ENCODE peak calls at places on chromosomes 1 and 21, in eight cellular contexts. C is HFFc6; K is nephron progenitor cell; Z is left ventricle myocardium inferior; M is hepatocyte; L is OCI-LY7; J is activated CD8-positive, alpha-beta T cell treated with anti-CD3 and anti-CD28 coated beads for 36 hours; B is H1. H is an unnamed sample.

GRCh38 chr21:45011426-45011825 is 63.0 kb upstream of the ADARB1 start:
- DNase-seq in C (no peak), K (no peak), Z (no peak), M (no peak), L (no peak), J (no peak), B (no peak), H (no peak)

GRCh38 chr1:37031419-37031818 is 2.9 kb downstream of the GRIK3 start:
- DNase-seq in C (no peak), K (no peak), Z (no peak), M (no peak), L (no peak), J (no peak), B (no peak), H (no peak)

GRCh38 chr1:63701187-63701586 is 72.6 kb upstream of the ROR1 start:
- DNase-seq in C (no peak), K (no peak), Z (peak; percentile 35), M (peak; percentile 34), L (no peak), J (no peak), B (no peak), H (no peak)

GRCh38 chr1:38571726-38572125 is 287.8 kb downstream of the RRAGC start:
- DNase-seq in C (no peak), K (no peak), Z (no peak), M (peak; percentile 19), L (no peak), J (no peak), B (no peak), H (no peak)

GRCh38 chr1:162056043-162056442 is 13.4 kb upstream of the NOS1AP start:
- DNase-seq in C (peak; percentile 67), K (peak; percentile 70), Z (peak; percentile 37), M (peak; percentile 77), L (peak; percentile 39), J (peak; percentile 61), B (peak; percentile 87), H (peak; percentile 61)

GRCh38 chr1:185681034-185681633 is 53.1 kb upstream of the HMCN1 start:
- DNase-seq in C (peak; percentile 29), K (peak; percentile 20), Z (no peak), M (peak; percentile 59), L (peak; percentile 36), J (peak; percentile 22), B (no peak), H (no peak)

GRCh38 chr1:207321790-207322530 is 482 bp downstream of the CD55 start:
- DNase-seq in C (no peak), K (no peak), Z (no peak), M (peak; percentile 19), L (peak; percentile 53), J (peak; percentile 14), B (no peak), H (no peak)

GRCh38 chr1:107637101-107637500 is 327.9 kb downstream of the VAV3 start:
- DNase-seq in C (no peak), K (no peak), Z (no peak), M (no peak), L (no peak), J (no peak), B (no peak), H (no peak)

GRCh38 chr1:234533975-234534876 is 55.2 kb upstream of the TARBP1 start:
- DNase-seq in C (peak; percentile 96), K (no peak), Z (peak; percentile 94), M (peak; percentile 91), L (no peak), J (no peak), B (no peak), H (no peak)

GRCh38 chr1:243962541-243962940 is 88.5 kb upstream of the ZBTB18 start:
- DNase-seq in C (no peak), K (no peak), Z (no peak), M (no peak), L (no peak), J (no peak), B (no peak), H (no peak)

GRCh38 chr1:27332536-27333281 is 9.1 kb upstream of the SYTL1 start:
- DNase-seq in C (no peak), K (peak; percentile 79), Z (peak; percentile 53), M (peak; percentile 63), L (peak; percentile 54), J (peak; percentile 73), B (peak; percentile 86), H (peak; percentile 45)

GRCh38 chr1:93616221-93616995 is 65.2 kb downstream of the BCAR3 start:
- DNase-seq in C (no peak), K (no peak), Z (no peak), M (no peak), L (no peak), J (no peak), B (no peak), H (no peak)

GRCh38 chr1:199202331-199202730 is 563.5 kb downstream of the PTPRC start:
- DNase-seq in C (no peak), K (no peak), Z (no peak), M (peak; percentile 9), L (no peak), J (no peak), B (no peak), H (no peak)

GRCh38 chr1:243831463-243831862 is 18.6 kb downstream of the AKT3 start:
- DNase-seq in C (no peak), K (no peak), Z (no peak), M (no peak), L (no peak), J (no peak), B (no peak), H (no peak)

GRCh38 chr1:79117376-79117775 is 110.8 kb upstream of the ADGRL4 start:
- DNase-seq in C (no peak), K (no peak), Z (no peak), M (no peak), L (no peak), J (no peak), B (no peak), H (no peak)

GRCh38 chr1:27724961-27725373 is 794 bp upstream of the FAM76A start:
- DNase-seq in C (no peak), K (peak; percentile 12), Z (peak; percentile 18), M (peak; percentile 11), L (peak; percentile 25), J (no peak), B (peak; percentile 70), H (no peak)

GRCh38 chr1:17834561-17835100 is 79.5 kb downstream of the ACTL8 start:
- DNase-seq in C (no peak), K (no peak), Z (no peak), M (no peak), L (no peak), J (no peak), B (no peak), H (no peak)

GRCh38 chr21:26170471-26171309 is at the start of gene APP:
- DNase-seq in C (peak; percentile 64), K (peak; percentile 93), Z (peak; percentile 89), M (peak; percentile 92), L (no peak), J (peak; percentile 85), B (peak; percentile 97), H (peak; percentile 89)

GRCh38 chr21:26171310-26172100 is 935 bp upstream of the APP start:
- DNase-seq in C (no peak), K (peak; percentile 8), Z (no peak), M (no peak), L (no peak), J (no peak), B (no peak), H (no peak)

GRCh38 chr21:26169611-26170470 is 729 bp downstream of the APP start:
- DNase-seq in C (peak; percentile 39), K (peak; percentile 61), Z (peak; percentile 69), M (peak; percentile 69), L (no peak), J (peak; percentile 45), B (peak; percentile 63), H (peak; percentile 49)

GRCh38 chr21:26167593-26167992 is 3.0 kb downstream of the APP start:
- DNase-seq in C (no peak), K (no peak), Z (no peak), M (no peak), L (no peak), J (no peak), B (no peak), H (no peak)

DNA sequence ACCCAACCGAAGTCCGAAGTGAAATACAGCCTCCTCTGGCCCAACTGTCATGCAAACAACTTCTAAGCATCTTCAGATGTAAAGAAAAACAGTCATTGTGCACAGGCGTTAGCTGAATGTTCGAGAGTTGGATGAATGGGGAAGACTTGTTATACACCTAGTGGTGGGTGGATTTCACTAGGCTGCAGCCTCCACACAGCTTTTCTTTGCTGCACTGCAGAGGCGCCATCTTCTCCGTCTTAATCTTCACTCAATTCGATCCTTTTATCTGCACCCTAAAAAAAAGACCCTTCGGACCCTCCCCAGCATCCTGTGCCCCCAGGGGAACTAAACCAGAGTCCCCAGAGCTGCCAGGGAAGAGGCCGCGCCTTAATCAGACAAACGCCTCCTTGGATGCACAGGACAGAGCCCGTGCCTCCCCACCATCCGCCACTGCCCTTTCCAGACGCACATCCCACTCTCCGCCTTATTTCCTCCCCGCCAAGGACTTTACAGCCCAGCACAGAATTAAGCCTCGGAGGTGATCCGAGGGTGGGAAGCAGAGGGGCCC is 1.4 kb downstream of the APP start:
- DNase-seq in C (peak; percentile 57), K (peak; percentile 31), Z (peak; percentile 26), M (peak; percentile 79), L (no peak), J (peak; percentile 53), B (peak; percentile 53), H (peak; percentile 14)
- TF ChIP-seq CTCF in C (peak; percentile 68), K (peak; percentile 15), Z (peak; percentile 63), M (peak; percentile 31), L (no peak), J (peak; percentile 38), B (peak; percentile 1), H (peak; percentile 51)

GRCh38 chr1:152486400-152487006 is 24.1 kb upstream of the LCE5A start:
- DNase-seq in C (no peak), K (no peak), Z (no peak), M (no peak), L (peak; percentile 12), J (peak; percentile 10), B (peak; percentile 45), H (no peak)
- TF ChIP-seq CTCF in C (peak; percentile 72), K (no peak), Z (peak; percentile 24), M (no peak), L (peak; percentile 70), J (peak; percentile 50), B (no peak), H (no peak)

DNA sequence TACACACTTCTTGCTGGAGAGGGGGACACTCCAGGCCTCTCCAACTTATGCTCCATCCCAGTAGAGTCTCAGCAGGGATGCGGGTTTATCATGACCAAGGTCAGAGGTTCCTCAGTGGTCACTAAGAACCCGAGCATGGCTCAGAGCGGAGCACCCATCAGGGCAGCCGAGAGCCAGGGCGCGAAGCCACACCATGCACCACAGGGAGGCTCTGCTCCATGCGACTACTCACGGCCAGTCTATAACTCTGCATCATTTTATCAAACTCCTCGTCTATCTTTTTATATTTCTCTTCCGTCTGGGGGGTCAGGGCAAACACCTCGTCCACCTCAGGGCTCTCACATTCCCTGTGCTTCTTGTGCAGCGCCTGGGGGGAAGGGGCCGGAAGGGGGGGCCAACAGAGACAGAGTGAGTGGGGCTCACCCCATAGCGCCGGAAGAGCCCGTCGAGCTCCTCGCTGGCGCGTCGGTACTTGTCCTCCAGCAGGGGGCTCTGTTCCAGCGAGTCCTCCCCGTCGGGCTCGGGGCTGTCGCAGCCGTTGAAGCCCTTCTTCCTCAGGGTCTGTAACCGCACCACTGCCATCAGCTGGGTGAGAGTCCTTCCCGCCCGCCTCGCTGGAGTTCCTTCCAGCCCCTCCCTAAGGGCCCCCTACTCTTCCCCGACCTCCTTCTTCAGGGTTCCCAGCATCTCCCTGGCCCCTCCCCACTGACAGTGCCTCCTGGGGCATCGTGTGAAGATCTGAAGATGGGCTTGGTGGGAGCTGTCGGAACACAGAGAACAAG is 20.0 kb downstream of the MEF2D start:
- DNase-seq in C (no peak), K (peak; percentile 78), Z (peak; percentile 57), M (peak; percentile 62), L (peak; percentile 90), J (peak; percentile 83), B (peak; percentile 88), H (no peak)
- TF ChIP-seq CTCF in C (peak; percentile 84), K (peak; percentile 65), Z (peak; percentile 78), M (peak; percentile 56), L (peak; percentile 89), J (peak; percentile 73), B (peak; percentile 81), H (peak; percentile 66)

GRCh38 chr1:29713857-29714256 is 477.5 kb downstream of the PTPRU start:
- DNase-seq in C (no peak), K (no peak), Z (no peak), M (no peak), L (no peak), J (no peak), B (no peak), H (no peak)
- TF ChIP-seq CTCF in C (peak; percentile 72), K (peak; percentile 18), Z (peak; percentile 13), M (peak; percentile 17), L (peak; percentile 42), J (no peak), B (no peak), H (no peak)

H was measured in progenitor cell of endocrine pancreas.